ENCODE peak calls at places on chromosomes 16 and 17, in seven cellular contexts. S is colonic mucosa; U is stimulated activated naive CD8-positive, alpha-beta T cell treated with anti-CD3 and anti-CD28 coated beads, Interleukin-15, Interleukin-2, amounts not matched to agents 100 U/mL and 50 U/mL, for 24 hours; J is hypothalamus; O is T-helper 1 cell; D is A549; W is stimulated activated naive CD4-positive, alpha-beta T cell. P is an unnamed sample.

GRCh38 chr16:30748634-30749445 is 615 bp downstream of the PHKG2 start:
- DNase-seq in U (peak), D (peak), S (peak), J (no peak), W (no peak), O (peak), P (peak)

GRCh38 chr17:31509095-31509804 is 117.8 kb downstream of the RAB11FIP4 start:
- DNase-seq in W (no peak), O (no peak), D (no peak), U (peak), S (no peak), J (no peak), P (no peak)

GRCh38 chr16:79801550-79802090 is 201.1 kb upstream of the MAF start:
- DNase-seq in O (no peak), S (no peak), W (no peak), U (no peak), J (no peak), D (no peak), P (no peak)

GRCh38 chr16:61792194-61792904 is 243.9 kb downstream of the CDH8 start:
- DNase-seq in J (no peak), O (no peak), U (no peak), W (no peak), D (no peak), S (no peak), P (no peak)

GRCh38 chr17:77772461-77772897 is 186.0 kb upstream of the TNRC6C start:
- DNase-seq in S (peak), O (peak), J (no peak), D (peak), W (peak), U (peak), P (peak)

GRCh38 chr17:73309727-73310555 is 1.9 kb downstream of the CDC42EP4 start:
- DNase-seq in S (peak), W (no peak), D (no peak), O (no peak), J (no peak), U (no peak), P (no peak)

GRCh38 chr16:1781758-1782407 is 488 bp downstream of the SPSB3 start:
- DNase-seq in S (peak), D (peak), O (peak), U (peak), W (no peak), J (no peak), P (peak)

GRCh38 chr16:85545227-85545818 is 67.8 kb upstream of the GSE1 start:
- DNase-seq in O (no peak), U (no peak), W (no peak), S (no peak), J (no peak), D (no peak), P (no peak)

GRCh38 chr16:75653926-75654325 is 6.4 kb downstream of the TERF2IP start:
- DNase-seq in W (no peak), S (no peak), O (no peak), D (no peak), J (no peak), U (no peak), P (no peak)

GRCh38 chr16:28263305-28263704 is 29.0 kb upstream of the SBK1 start:
- DNase-seq in O (no peak), W (no peak), J (no peak), D (no peak), S (no peak), U (no peak), P (no peak)

GRCh38 chr16:81493755-81494433 is 49.3 kb downstream of the CMIP start:
- DNase-seq in W (no peak), S (peak), U (peak), D (peak), J (no peak), O (no peak), P (no peak)

GRCh38 chr17:2179615-2180295 is 123.8 kb downstream of the SMG6 start:
- DNase-seq in U (no peak), D (no peak), O (no peak), S (peak), J (peak), W (no peak), P (no peak)

GRCh38 chr17:44757918-44758413 is 822 bp upstream of the ADAM11 start:
- DNase-seq in D (no peak), J (no peak), W (no peak), S (no peak), O (no peak), U (no peak), P (no peak)

GRCh38 chr16:82643936-82644630 is 17.3 kb downstream of the CDH13 start:
- DNase-seq in D (no peak), J (no peak), S (no peak), U (no peak), W (no peak), O (no peak), P (no peak)

GRCh38 chr17:63490321-63490720 is 13.5 kb downstream of the ACE start:
- DNase-seq in U (no peak), W (no peak), J (no peak), S (no peak), O (no peak), D (no peak), P (no peak)

GRCh38 chr16:68503334-68503733 is 35.8 kb upstream of the ZFP90 start:
- DNase-seq in O (no peak), W (no peak), S (no peak), U (no peak), J (no peak), D (no peak), P (no peak)

GRCh38 chr16:68215302-68215701 is 20.6 kb downstream of the ESRP2 start:
- DNase-seq in U (no peak), J (no peak), O (no peak), D (no peak), S (no peak), W (no peak), P (no peak)

GRCh38 chr17:48162946-48163506 is 55.5 kb downstream of the SNX11 start:
- DNase-seq in W (no peak), O (no peak), U (no peak), D (peak), S (peak), J (no peak), P (no peak)

GRCh38 chr16:17339764-17340541 is 130.8 kb downstream of the XYLT1 start:
- DNase-seq in S (no peak), W (no peak), U (no peak), D (no peak), J (no peak), O (no peak), P (no peak)

GRCh38 chr16:4194661-4195060 is 47.2 kb downstream of the SRL start:
- DNase-seq in J (no peak), U (no peak), D (no peak), S (no peak), W (no peak), O (no peak), P (no peak)

GRCh38 chr17:78044280-78044835 is 84.2 kb downstream of the TMC6 start:
- DNase-seq in O (no peak), J (no peak), S (no peak), U (no peak), D (no peak), W (no peak), P (no peak)

GRCh38 chr16:80940069-80940856 is 66.4 kb downstream of the CMC2 start:
- DNase-seq in J (no peak), S (no peak), O (no peak), W (no peak), U (no peak), D (no peak), P (no peak)

GRCh38 chr17:63701477-63702222 is 1.7 kb upstream of the LIMD2 start:
- DNase-seq in W (peak), J (no peak), D (no peak), S (no peak), U (peak), O (peak), P (peak)

GRCh38 chr17:50080096-50080480 is 15.1 kb upstream of the PDK2 start:
- DNase-seq in U (no peak), D (no peak), W (no peak), J (no peak), S (no peak), O (no peak), P (no peak)

GRCh38 chr17:55479903-55480302 is 31.3 kb downstream of the SMIM36 start:
- DNase-seq in W (no peak), U (no peak), J (no peak), D (no peak), O (no peak), S (no peak), P (no peak)

GRCh38 chr17:50027639-50028206 is 28.2 kb upstream of the ITGA3 start:
- DNase-seq in O (no peak), U (peak), J (no peak), S (peak), W (no peak), D (peak), P (no peak)

GRCh38 chr16:1929105-1929504 is 10.9 kb upstream of the HS3ST6 start:
- DNase-seq in D (peak), O (no peak), W (no peak), J (no peak), S (peak), U (no peak), P (no peak)

GRCh38 chr17:41404024-41404651 is 6.7 kb upstream of the KRT31 start:
- DNase-seq in D (peak), J (no peak), O (no peak), S (no peak), W (no peak), U (peak), P (no peak)

GRCh38 chr17:44269795-44270320 is 1.9 kb upstream of the SLC4A1 start:
- DNase-seq in S (no peak), O (no peak), W (no peak), U (no peak), J (no peak), D (no peak), P (no peak)

GRCh38 chr16:89593841-89594240 is 18.3 kb downstream of the CPNE7 start:
- DNase-seq in O (peak), S (no peak), U (peak), J (no peak), D (no peak), W (peak), P (peak)

GRCh38 chr17:68089881-68090280 is 54.3 kb downstream of the KPNA2 start:
- DNase-seq in W (no peak), D (peak), O (no peak), U (no peak), S (peak), J (peak), P (no peak)

GRCh38 chr16:17773698-17774101 is 302.9 kb upstream of the XYLT1 start:
- DNase-seq in O (no peak), U (no peak), S (no peak), D (no peak), W (no peak), J (peak), P (no peak)

GRCh38 chr17:45942284-45942683 is 47.9 kb downstream of the MAPT start:
- DNase-seq in W (no peak), J (peak), O (no peak), U (no peak), D (no peak), S (no peak), P (no peak)

GRCh38 chr17:47937915-47938314 is 3.5 kb upstream of the PNPO start:
- DNase-seq in U (no peak), W (no peak), J (no peak), D (no peak), O (no peak), S (no peak), P (no peak)

GRCh38 chr16:253833-254232 is 19.2 kb downstream of the FAM234A start:
- DNase-seq in S (peak), W (no peak), O (no peak), J (no peak), U (no peak), D (no peak), P (no peak)

GRCh38 chr17:55177159-55177913 is 87.4 kb upstream of the HLF start:
- DNase-seq in W (no peak), J (no peak), D (no peak), O (no peak), U (no peak), S (no peak), P (no peak)

P was measured in naive thymus-derived CD4-positive, alpha-beta T cell.